ENCODE peak calls at places on chromosomes 1 and 21, in five cellular contexts. One of them, this sample, is unnamed.

GRCh38 chr1:79042117-79042516 is 35.6 kb upstream of the ADGRL4 start:
- DNase-seq in neural progenitor cell: no peak
- DNase-seq in fibroblast of mammary gland: peak; percentile 73
- DNase-seq in CD4-positive, alpha-beta memory T cell: no peak
- DNase-seq in small intestine: no peak
- DNase-seq in this sample: no peak

GRCh38 chr1:43464840-43465693 is 11.3 kb upstream of the HYI start:
- DNase-seq in neural progenitor cell: no peak
- DNase-seq in fibroblast of mammary gland: peak; percentile 58
- DNase-seq in CD4-positive, alpha-beta memory T cell: no peak
- DNase-seq in small intestine: peak; percentile 37
- DNase-seq in this sample: no peak

GRCh38 chr1:224080082-224080774 is 33.7 kb upstream of the FBXO28 start:
- DNase-seq in neural progenitor cell: no peak
- DNase-seq in fibroblast of mammary gland: peak; percentile 51
- DNase-seq in CD4-positive, alpha-beta memory T cell: no peak
- DNase-seq in small intestine: no peak
- DNase-seq in this sample: no peak

GRCh38 chr21:26506951-26507350 is 66.1 kb downstream of the CYYR1 start:
- DNase-seq in neural progenitor cell: no peak
- DNase-seq in fibroblast of mammary gland: peak; percentile 45
- DNase-seq in CD4-positive, alpha-beta memory T cell: no peak
- DNase-seq in small intestine: no peak
- DNase-seq in this sample: no peak

GRCh38 chr1:66464802-66465201 is 69.2 kb upstream of the SGIP1 start:
- DNase-seq in neural progenitor cell: no peak
- DNase-seq in fibroblast of mammary gland: peak; percentile 98
- DNase-seq in CD4-positive, alpha-beta memory T cell: no peak
- DNase-seq in small intestine: no peak
- DNase-seq in this sample: no peak

GRCh38 chr1:117591248-117591647 is 14.6 kb upstream of the TENT5C start:
- DNase-seq in neural progenitor cell: no peak
- DNase-seq in fibroblast of mammary gland: no peak
- DNase-seq in CD4-positive, alpha-beta memory T cell: no peak
- DNase-seq in small intestine: no peak
- DNase-seq in this sample: peak; percentile 56

GRCh38 chr21:31555741-31556191 is 103.7 kb upstream of the SOD1 start:
- DNase-seq in neural progenitor cell: peak; percentile 91
- DNase-seq in fibroblast of mammary gland: no peak
- DNase-seq in CD4-positive, alpha-beta memory T cell: no peak
- DNase-seq in small intestine: no peak
- DNase-seq in this sample: no peak

GRCh38 chr1:246526380-246526779 is 19.3 kb upstream of the SMYD3 start:
- DNase-seq in neural progenitor cell: no peak
- DNase-seq in fibroblast of mammary gland: no peak
- DNase-seq in CD4-positive, alpha-beta memory T cell: no peak
- DNase-seq in small intestine: no peak
- DNase-seq in this sample: no peak

GRCh38 chr1:209576798-209577197 is 6.7 kb upstream of the CAMK1G start:
- DNase-seq in neural progenitor cell: peak; percentile 85
- DNase-seq in fibroblast of mammary gland: peak; percentile 65
- DNase-seq in CD4-positive, alpha-beta memory T cell: peak; percentile 52
- DNase-seq in small intestine: peak; percentile 81
- DNase-seq in this sample: peak; percentile 88

GRCh38 chr1:206924549-206925115 is 2.9 kb upstream of the FCMR start:
- DNase-seq in neural progenitor cell: no peak
- DNase-seq in fibroblast of mammary gland: no peak
- DNase-seq in CD4-positive, alpha-beta memory T cell: no peak
- DNase-seq in small intestine: no peak
- DNase-seq in this sample: no peak

GRCh38 chr1:171486048-171486519 is 754 bp downstream of the PRRC2C start:
- DNase-seq in neural progenitor cell: no peak
- DNase-seq in fibroblast of mammary gland: peak; percentile 77
- DNase-seq in CD4-positive, alpha-beta memory T cell: peak; percentile 90
- DNase-seq in small intestine: peak; percentile 51
- DNase-seq in this sample: peak; percentile 45

GRCh38 chr1:66351913-66352312 is 182.0 kb upstream of the SGIP1 start:
- DNase-seq in neural progenitor cell: no peak
- DNase-seq in fibroblast of mammary gland: no peak
- DNase-seq in CD4-positive, alpha-beta memory T cell: peak; percentile 85
- DNase-seq in small intestine: peak; percentile 37
- DNase-seq in this sample: no peak

GRCh38 chr1:11493972-11494655 is 15.2 kb downstream of the DISP3 start:
- DNase-seq in neural progenitor cell: no peak
- DNase-seq in fibroblast of mammary gland: no peak
- DNase-seq in CD4-positive, alpha-beta memory T cell: no peak
- DNase-seq in small intestine: no peak
- DNase-seq in this sample: no peak

GRCh38 chr1:90726716-90727480 is 9.8 kb upstream of the BARHL2 start:
- DNase-seq in neural progenitor cell: peak; percentile 53
- DNase-seq in fibroblast of mammary gland: no peak
- DNase-seq in CD4-positive, alpha-beta memory T cell: no peak
- DNase-seq in small intestine: no peak
- DNase-seq in this sample: no peak

GRCh38 chr1:16026723-16027484 is 5.1 kb downstream of the CLCNKA start:
- DNase-seq in neural progenitor cell: peak; percentile 94
- DNase-seq in fibroblast of mammary gland: no peak
- DNase-seq in CD4-positive, alpha-beta memory T cell: no peak
- DNase-seq in small intestine: no peak
- DNase-seq in this sample: no peak
- H3K4me3 ChIP-seq in neural progenitor cell: peak overlapping the region; percentile 38
- H3K4me3 ChIP-seq in fibroblast of mammary gland: no peak overlapping the region
- H3K4me3 ChIP-seq in CD4-positive, alpha-beta memory T cell: no peak overlapping the region
- H3K4me3 ChIP-seq in small intestine: no peak overlapping the region
- H3K4me3 ChIP-seq in this sample: no peak overlapping the region

GRCh38 chr1:219837274-219837993 is 90.9 kb downstream of the SLC30A10 start:
- DNase-seq in neural progenitor cell: peak; percentile 77
- DNase-seq in fibroblast of mammary gland: peak; percentile 63
- DNase-seq in CD4-positive, alpha-beta memory T cell: no peak
- DNase-seq in small intestine: peak; percentile 71
- DNase-seq in this sample: peak; percentile 46

GRCh38 chr1:219833214-219833816 is 95.0 kb downstream of the SLC30A10 start:
- DNase-seq in neural progenitor cell: no peak
- DNase-seq in fibroblast of mammary gland: no peak
- DNase-seq in CD4-positive, alpha-beta memory T cell: no peak
- DNase-seq in small intestine: no peak
- DNase-seq in this sample: no peak

GRCh38 chr1:219837994-219838294 is 90.4 kb downstream of the SLC30A10 start:
- DNase-seq in neural progenitor cell: no peak
- DNase-seq in fibroblast of mammary gland: no peak
- DNase-seq in CD4-positive, alpha-beta memory T cell: no peak
- DNase-seq in small intestine: no peak
- DNase-seq in this sample: no peak

GRCh38 chr1:219834247-219834917 is 94.0 kb downstream of the SLC30A10 start:
- DNase-seq in neural progenitor cell: no peak
- DNase-seq in fibroblast of mammary gland: no peak
- DNase-seq in CD4-positive, alpha-beta memory T cell: no peak
- DNase-seq in small intestine: no peak
- DNase-seq in this sample: no peak
- H3K4me3 ChIP-seq in neural progenitor cell: no peak overlapping the region
- H3K4me3 ChIP-seq in fibroblast of mammary gland: no peak overlapping the region
- H3K4me3 ChIP-seq in CD4-positive, alpha-beta memory T cell: no peak overlapping the region
- H3K4me3 ChIP-seq in small intestine: no peak overlapping the region
- H3K4me3 ChIP-seq in this sample: no peak overlapping the region

GRCh38 chr1:229228522-229228921 is 42.4 kb upstream of the RAB4A start:
- DNase-seq in neural progenitor cell: no peak
- DNase-seq in fibroblast of mammary gland: no peak
- DNase-seq in CD4-positive, alpha-beta memory T cell: no peak
- DNase-seq in small intestine: no peak
- DNase-seq in this sample: no peak

GRCh38 chr1:229229721-229230135 is 41.2 kb upstream of the RAB4A start:
- DNase-seq in neural progenitor cell: peak; percentile 39
- DNase-seq in fibroblast of mammary gland: peak; percentile 49
- DNase-seq in CD4-positive, alpha-beta memory T cell: no peak
- DNase-seq in small intestine: peak; percentile 45
- DNase-seq in this sample: peak; percentile 48

GRCh38 chr1:229230136-229230892 is 40.6 kb upstream of the RAB4A start:
- DNase-seq in neural progenitor cell: no peak
- DNase-seq in fibroblast of mammary gland: no peak
- DNase-seq in CD4-positive, alpha-beta memory T cell: no peak
- DNase-seq in small intestine: no peak
- DNase-seq in this sample: no peak

GRCh38 chr1:229227298-229227919 is 43.5 kb upstream of the RAB4A start:
- DNase-seq in neural progenitor cell: peak; percentile 88
- DNase-seq in fibroblast of mammary gland: peak; percentile 61
- DNase-seq in CD4-positive, alpha-beta memory T cell: peak; percentile 81
- DNase-seq in small intestine: peak; percentile 83
- DNase-seq in this sample: peak; percentile 86

DNA sequence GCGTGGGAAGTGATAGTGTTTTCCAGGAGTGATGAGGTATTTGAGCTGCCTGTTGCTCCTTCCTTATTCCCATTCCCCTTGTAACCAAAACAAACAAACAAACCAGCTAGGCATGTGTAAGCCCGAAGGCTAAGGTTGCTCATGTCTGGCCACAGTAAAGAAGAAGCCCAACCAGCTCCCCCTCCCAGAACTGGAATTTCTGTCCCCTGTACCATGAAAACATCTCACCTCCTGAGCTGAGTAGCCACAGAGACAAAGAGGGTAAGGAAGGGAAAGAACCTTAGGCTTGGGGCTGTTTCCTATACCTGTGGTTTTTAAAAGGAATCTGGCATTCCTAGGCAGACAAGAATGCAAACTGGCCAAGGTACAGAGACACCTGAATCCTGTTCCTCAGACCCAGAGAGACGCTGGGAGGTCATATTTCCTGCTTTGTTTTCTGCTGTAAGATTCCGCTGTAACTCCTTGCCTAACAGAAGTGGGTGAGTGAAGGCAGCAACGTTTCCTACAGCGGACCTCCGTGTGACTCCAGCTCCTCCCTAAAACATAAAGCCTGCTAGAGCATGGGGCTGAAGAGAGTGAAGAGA is 41.7 kb upstream of the RAB4A start:
- DNase-seq in neural progenitor cell: peak; percentile 36
- DNase-seq in fibroblast of mammary gland: no peak
- DNase-seq in CD4-positive, alpha-beta memory T cell: no peak
- DNase-seq in small intestine: peak; percentile 32
- DNase-seq in this sample: no peak
- H3K4me3 ChIP-seq in neural progenitor cell: no peak overlapping the region
- H3K4me3 ChIP-seq in fibroblast of mammary gland: no peak overlapping the region
- H3K4me3 ChIP-seq in CD4-positive, alpha-beta memory T cell: no peak overlapping the region
- H3K4me3 ChIP-seq in small intestine: no peak overlapping the region
- H3K4me3 ChIP-seq in this sample: no peak overlapping the region

GRCh38 chr21:46066843-46067331 is 31.0 kb upstream of the COL6A2 start:
- DNase-seq in neural progenitor cell: peak; percentile 48
- DNase-seq in fibroblast of mammary gland: peak; percentile 61
- DNase-seq in CD4-positive, alpha-beta memory T cell: no peak
- DNase-seq in small intestine: no peak
- DNase-seq in this sample: no peak
- H3K4me3 ChIP-seq in neural progenitor cell: no peak overlapping the region
- H3K4me3 ChIP-seq in fibroblast of mammary gland: no peak overlapping the region
- H3K4me3 ChIP-seq in CD4-positive, alpha-beta memory T cell: no peak overlapping the region
- H3K4me3 ChIP-seq in small intestine: no peak overlapping the region
- H3K4me3 ChIP-seq in this sample: no peak overlapping the region

DNA sequence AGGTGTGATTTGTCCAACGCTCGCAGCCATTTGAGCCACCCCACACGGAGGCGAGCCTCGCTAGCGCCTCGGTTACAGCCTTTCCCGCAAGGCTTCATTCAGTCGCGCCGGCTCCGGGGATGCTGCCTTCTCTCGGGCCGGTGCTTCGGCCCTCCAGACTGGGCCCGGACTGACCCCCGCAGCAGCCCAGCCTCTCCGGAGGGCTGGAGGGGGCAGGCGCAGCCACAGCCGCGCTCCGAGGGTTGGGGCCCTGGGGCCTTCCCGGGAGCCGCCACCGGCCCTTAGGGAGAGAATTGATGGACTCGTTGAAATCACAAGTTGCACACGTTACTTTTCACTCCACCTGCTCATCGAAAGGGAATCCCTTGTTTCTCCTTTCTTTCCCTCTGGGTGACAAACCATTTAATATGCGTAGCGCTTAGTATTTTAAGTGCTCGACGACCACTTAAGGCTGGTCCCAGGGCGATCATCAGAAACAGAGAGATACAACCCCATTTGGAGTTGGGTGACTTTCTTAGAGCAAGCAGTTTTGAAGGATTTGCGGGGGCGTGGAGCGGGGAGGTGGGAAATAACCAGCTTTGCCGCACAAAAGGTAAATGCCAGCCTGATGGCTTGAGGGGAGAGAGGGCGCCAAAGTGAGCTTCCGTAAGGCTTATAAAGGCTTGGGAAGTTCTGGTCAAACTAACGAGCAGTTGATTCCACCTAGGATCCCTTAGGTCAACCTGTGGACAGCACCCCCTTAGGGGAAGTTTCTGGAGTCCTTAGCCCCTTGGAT is 24.6 kb upstream of the ENAH start:
- DNase-seq in neural progenitor cell: peak; percentile 69
- DNase-seq in fibroblast of mammary gland: no peak
- DNase-seq in CD4-positive, alpha-beta memory T cell: no peak
- DNase-seq in small intestine: no peak
- DNase-seq in this sample: no peak
- H3K4me3 ChIP-seq in neural progenitor cell: peak overlapping the region; percentile 25
- H3K4me3 ChIP-seq in fibroblast of mammary gland: no peak overlapping the region
- H3K4me3 ChIP-seq in CD4-positive, alpha-beta memory T cell: no peak overlapping the region
- H3K4me3 ChIP-seq in small intestine: no peak overlapping the region
- H3K4me3 ChIP-seq in this sample: no peak overlapping the region

GRCh38 chr1:38043036-38043747 is 3.4 kb downstream of the POU3F1 start:
- DNase-seq in neural progenitor cell: no peak
- DNase-seq in fibroblast of mammary gland: no peak
- DNase-seq in CD4-positive, alpha-beta memory T cell: no peak
- DNase-seq in small intestine: no peak
- DNase-seq in this sample: no peak
- H3K4me3 ChIP-seq in neural progenitor cell: peak overlapping the region; percentile 92
- H3K4me3 ChIP-seq in fibroblast of mammary gland: no peak overlapping the region
- H3K4me3 ChIP-seq in CD4-positive, alpha-beta memory T cell: no peak overlapping the region
- H3K4me3 ChIP-seq in small intestine: no peak overlapping the region
- H3K4me3 ChIP-seq in this sample: no peak overlapping the region